ENCODE peak calls at places on chromosomes 2 and 18, in six cellular contexts. One of them, this sample, is unnamed. For H3K36me3, the result is how much of the 10 kb centered on the place peaks cover.

GRCh38 chr2:160460333-160460731 is 33.3 kb downstream of the RBMS1 start:
- DNase-seq in SK-N-SH: no peak
- DNase-seq in K562: no peak
- DNase-seq in HCT116: no peak
- DNase-seq in H1: no peak
- DNase-seq in GM12878: no peak
- DNase-seq in this sample: no peak

GRCh38 chr18:55419132-55419938 is 168.7 kb downstream of the TCF4 start:
- DNase-seq in SK-N-SH: no peak
- DNase-seq in K562: no peak
- DNase-seq in HCT116: no peak
- DNase-seq in H1: no peak
- DNase-seq in GM12878: no peak
- DNase-seq in this sample: no peak

GRCh38 chr2:103289101-103289725 is 527.4 kb downstream of the TMEM182 start:
- DNase-seq in SK-N-SH: no peak
- DNase-seq in K562: no peak
- DNase-seq in HCT116: no peak
- DNase-seq in H1: no peak
- DNase-seq in GM12878: no peak
- DNase-seq in this sample: no peak

GRCh38 chr18:58255701-58256311 is 211.8 kb downstream of the NEDD4L start:
- DNase-seq in SK-N-SH: no peak
- DNase-seq in K562: no peak
- DNase-seq in HCT116: no peak
- DNase-seq in H1: no peak
- DNase-seq in GM12878: no peak
- DNase-seq in this sample: no peak

GRCh38 chr2:191677091-191677645 is 768 bp upstream of the NABP1 start:
- DNase-seq in SK-N-SH: peak
- DNase-seq in K562: peak
- DNase-seq in HCT116: no peak
- DNase-seq in H1: no peak
- DNase-seq in GM12878: no peak
- DNase-seq in this sample: peak

GRCh38 chr2:235508371-235509160 is 14.7 kb downstream of the AGAP1 start:
- DNase-seq in SK-N-SH: no peak
- DNase-seq in K562: no peak
- DNase-seq in HCT116: no peak
- DNase-seq in H1: no peak
- DNase-seq in GM12878: no peak
- DNase-seq in this sample: no peak

GRCh38 chr2:603427-603826 is 73.8 kb downstream of the TMEM18 start:
- DNase-seq in SK-N-SH: no peak
- DNase-seq in K562: no peak
- DNase-seq in HCT116: peak
- DNase-seq in H1: no peak
- DNase-seq in GM12878: no peak
- DNase-seq in this sample: no peak

GRCh38 chr2:225468131-225468530 is 68.6 kb downstream of the NYAP2 start:
- DNase-seq in SK-N-SH: no peak
- DNase-seq in K562: no peak
- DNase-seq in HCT116: no peak
- DNase-seq in H1: no peak
- DNase-seq in GM12878: no peak
- DNase-seq in this sample: no peak

GRCh38 chr2:3265471-3265870 is 112.1 kb downstream of the EIPR1 start:
- DNase-seq in SK-N-SH: no peak
- DNase-seq in K562: no peak
- DNase-seq in HCT116: no peak
- DNase-seq in H1: no peak
- DNase-seq in GM12878: no peak
- DNase-seq in this sample: no peak

GRCh38 chr2:27798948-27799645 is 27.6 kb downstream of the MRPL33 start:
- DNase-seq in SK-N-SH: no peak
- DNase-seq in K562: no peak
- DNase-seq in HCT116: peak
- DNase-seq in H1: peak
- DNase-seq in GM12878: no peak
- DNase-seq in this sample: peak

GRCh38 chr18:73924316-73924715 is 223.3 kb downstream of the FBXO15 start:
- DNase-seq in SK-N-SH: no peak
- DNase-seq in K562: no peak
- DNase-seq in HCT116: no peak
- DNase-seq in H1: no peak
- DNase-seq in GM12878: no peak
- DNase-seq in this sample: no peak

GRCh38 chr18:53909668-53910067 is 314.8 kb downstream of the MBD2 start:
- DNase-seq in SK-N-SH: peak
- DNase-seq in K562: peak
- DNase-seq in HCT116: peak
- DNase-seq in H1: peak
- DNase-seq in GM12878: no peak
- DNase-seq in this sample: no peak

GRCh38 chr18:35491689-35492077 is 6.1 kb downstream of the INO80C start:
- DNase-seq in SK-N-SH: no peak
- DNase-seq in K562: no peak
- DNase-seq in HCT116: no peak
- DNase-seq in H1: no peak
- DNase-seq in GM12878: no peak
- DNase-seq in this sample: peak

GRCh38 chr2:239025081-239025801 is 177.4 kb downstream of the TWIST2 start:
- DNase-seq in SK-N-SH: peak
- DNase-seq in K562: no peak
- DNase-seq in HCT116: no peak
- DNase-seq in H1: no peak
- DNase-seq in GM12878: no peak
- DNase-seq in this sample: peak

GRCh38 chr2:119264781-119265692 is 41.4 kb downstream of the STEAP3 start:
- DNase-seq in SK-N-SH: peak
- DNase-seq in K562: peak
- DNase-seq in HCT116: peak
- DNase-seq in H1: peak
- DNase-seq in GM12878: peak
- DNase-seq in this sample: peak

GRCh38 chr2:200756618-200757321 is 54.9 kb upstream of the BZW1 start:
- DNase-seq in SK-N-SH: no peak
- DNase-seq in K562: no peak
- DNase-seq in HCT116: no peak
- DNase-seq in H1: no peak
- DNase-seq in GM12878: no peak
- DNase-seq in this sample: peak

GRCh38 chr2:159124441-159124911 is 156.0 kb downstream of the TANC1 start:
- DNase-seq in SK-N-SH: no peak
- DNase-seq in K562: no peak
- DNase-seq in HCT116: peak
- DNase-seq in H1: no peak
- DNase-seq in GM12878: no peak
- DNase-seq in this sample: peak

GRCh38 chr2:10765461-10765860 is 44.0 kb downstream of the ATP6V1C2 start:
- DNase-seq in SK-N-SH: no peak
- DNase-seq in K562: peak
- DNase-seq in HCT116: peak
- DNase-seq in H1: no peak
- DNase-seq in GM12878: no peak
- DNase-seq in this sample: no peak

GRCh38 chr18:58544616-58545337 is 84.1 kb downstream of the ALPK2 start:
- DNase-seq in SK-N-SH: no peak
- DNase-seq in K562: no peak
- DNase-seq in HCT116: no peak
- DNase-seq in H1: no peak
- DNase-seq in GM12878: no peak
- DNase-seq in this sample: no peak

GRCh38 chr2:112483047-112483473 is 1.1 kb downstream of the TTL start:
- DNase-seq in SK-N-SH: peak
- DNase-seq in K562: peak
- DNase-seq in HCT116: no peak
- DNase-seq in H1: no peak
- DNase-seq in GM12878: no peak
- DNase-seq in this sample: peak

GRCh38 chr2:239433777-239434396 is 33.1 kb upstream of the HDAC4 start:
- DNase-seq in SK-N-SH: no peak
- DNase-seq in K562: no peak
- DNase-seq in HCT116: peak
- DNase-seq in H1: no peak
- DNase-seq in GM12878: no peak
- DNase-seq in this sample: peak

GRCh38 chr2:26316041-26316440 is 29.9 kb upstream of the SELENOI start:
- DNase-seq in SK-N-SH: peak
- DNase-seq in K562: no peak
- DNase-seq in HCT116: peak
- DNase-seq in H1: no peak
- DNase-seq in GM12878: no peak
- DNase-seq in this sample: no peak

GRCh38 chr2:68943581-68944568 is 8.8 kb downstream of the GKN2 start:
- DNase-seq in SK-N-SH: peak
- DNase-seq in K562: peak
- DNase-seq in HCT116: peak
- DNase-seq in H1: peak
- DNase-seq in GM12878: no peak
- DNase-seq in this sample: peak

GRCh38 chr2:234861841-234862735 is 89.7 kb upstream of the SH3BP4 start:
- DNase-seq in SK-N-SH: no peak
- DNase-seq in K562: no peak
- DNase-seq in HCT116: no peak
- DNase-seq in H1: no peak
- DNase-seq in GM12878: no peak
- DNase-seq in this sample: peak

GRCh38 chr2:227117027-227117426 is 47.0 kb downstream of the COL4A4 start:
- DNase-seq in SK-N-SH: no peak
- DNase-seq in K562: no peak
- DNase-seq in HCT116: no peak
- DNase-seq in H1: no peak
- DNase-seq in GM12878: no peak
- DNase-seq in this sample: no peak

GRCh38 chr2:38540580-38541290 is 62.0 kb downstream of the HNRNPLL start:
- DNase-seq in SK-N-SH: no peak
- DNase-seq in K562: no peak
- DNase-seq in HCT116: no peak
- DNase-seq in H1: no peak
- DNase-seq in GM12878: no peak
- DNase-seq in this sample: no peak
- TF ChIP-seq MAX in SK-N-SH: no peak
- TF ChIP-seq MAX in K562: no peak
- TF ChIP-seq MAX in HCT116: no peak
- TF ChIP-seq MAX in H1: no peak
- TF ChIP-seq MAX in GM12878: no peak
- TF ChIP-seq MAX in this sample: no peak

GRCh38 chr2:217969588-217969987 is 33.2 kb downstream of the TNS1 start:
- DNase-seq in SK-N-SH: no peak
- DNase-seq in K562: no peak
- DNase-seq in HCT116: no peak
- DNase-seq in H1: no peak
- DNase-seq in GM12878: no peak
- DNase-seq in this sample: no peak

GRCh38 chr2:217960351-217960750 is 42.4 kb downstream of the TNS1 start:
- DNase-seq in SK-N-SH: no peak
- DNase-seq in K562: no peak
- DNase-seq in HCT116: no peak
- DNase-seq in H1: no peak
- DNase-seq in GM12878: no peak
- DNase-seq in this sample: no peak

GRCh38 chr2:217966399-217967068 is 36.3 kb downstream of the TNS1 start:
- DNase-seq in SK-N-SH: no peak
- DNase-seq in K562: no peak
- DNase-seq in HCT116: no peak
- DNase-seq in H1: no peak
- DNase-seq in GM12878: no peak
- DNase-seq in this sample: no peak

GRCh38 chr2:217964255-217964654 is 38.5 kb downstream of the TNS1 start:
- DNase-seq in SK-N-SH: no peak
- DNase-seq in K562: no peak
- DNase-seq in HCT116: no peak
- DNase-seq in H1: no peak
- DNase-seq in GM12878: no peak
- DNase-seq in this sample: no peak

GRCh38 chr2:217964658-217965161 is 38.1 kb downstream of the TNS1 start:
- DNase-seq in SK-N-SH: peak
- DNase-seq in K562: no peak
- DNase-seq in HCT116: no peak
- DNase-seq in H1: no peak
- DNase-seq in GM12878: no peak
- DNase-seq in this sample: no peak
- H3K36me3 ChIP-seq in SK-N-SH: under half
- H3K36me3 ChIP-seq in K562: under half
- H3K36me3 ChIP-seq in HCT116: under half
- H3K36me3 ChIP-seq in H1: under half
- H3K36me3 ChIP-seq in GM12878: under half
- H3K36me3 ChIP-seq in this sample: under half

DNA sequence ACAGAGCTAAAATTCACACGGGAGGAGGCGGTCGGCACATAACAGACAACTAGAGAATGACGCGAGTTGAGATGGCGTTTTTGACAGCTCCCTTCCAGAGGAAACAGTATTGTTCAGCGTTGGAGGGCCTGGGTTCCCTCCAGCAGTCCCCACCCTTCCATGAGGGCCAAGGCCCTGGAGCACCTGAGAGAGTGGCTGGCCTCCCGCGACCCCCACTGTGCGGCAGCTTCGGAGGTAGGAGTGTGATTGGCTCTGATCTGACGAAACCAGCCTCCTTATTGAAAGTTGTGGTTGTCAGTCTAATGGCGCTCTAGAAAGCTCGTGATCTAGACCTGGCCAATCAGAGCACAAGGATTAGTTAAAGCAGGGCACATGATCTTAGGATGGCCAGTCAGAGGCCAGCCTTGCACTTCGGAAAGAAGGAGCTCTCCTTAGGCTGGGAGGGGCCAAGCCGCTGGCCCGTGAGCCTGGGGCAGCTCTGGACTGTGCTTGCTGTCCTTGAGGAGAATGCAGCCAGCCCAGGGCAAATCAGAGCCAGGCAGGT is 104.5 kb upstream of the CELF4 start:
- DNase-seq in SK-N-SH: no peak
- DNase-seq in K562: peak
- DNase-seq in HCT116: no peak
- DNase-seq in H1: no peak
- DNase-seq in GM12878: no peak
- DNase-seq in this sample: no peak
- TF ChIP-seq MAX in SK-N-SH: no peak
- TF ChIP-seq MAX in K562: no peak
- TF ChIP-seq MAX in HCT116: no peak
- TF ChIP-seq MAX in H1: no peak
- TF ChIP-seq MAX in GM12878: no peak
- TF ChIP-seq MAX in this sample: no peak

DNA sequence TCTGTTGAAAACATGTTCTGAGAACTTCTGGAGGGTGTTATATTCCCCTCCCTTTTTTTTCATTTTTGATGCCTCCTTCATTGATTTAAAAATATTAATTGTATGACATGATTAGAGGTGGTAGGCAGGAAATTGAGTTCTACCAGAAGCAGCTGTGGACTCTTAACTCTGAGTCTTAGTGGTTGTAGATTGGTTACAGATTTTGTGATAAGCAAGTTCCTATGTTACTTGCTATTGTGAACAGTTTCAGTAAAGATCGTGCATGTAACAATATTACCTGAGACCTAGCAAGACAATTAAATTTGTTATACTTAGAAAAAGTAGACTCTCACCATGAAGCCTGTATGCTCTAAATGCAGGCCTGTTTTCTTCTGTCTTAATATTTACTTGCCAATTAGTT is 88.1 kb downstream of the PRPF40A start:
- DNase-seq in SK-N-SH: no peak
- DNase-seq in K562: no peak
- DNase-seq in HCT116: no peak
- DNase-seq in H1: no peak
- DNase-seq in GM12878: no peak
- DNase-seq in this sample: no peak
- H3K36me3 ChIP-seq in SK-N-SH: under half
- H3K36me3 ChIP-seq in K562: under half
- H3K36me3 ChIP-seq in HCT116: under half
- H3K36me3 ChIP-seq in H1: under half
- H3K36me3 ChIP-seq in GM12878: under half
- H3K36me3 ChIP-seq in this sample: under half

This sample was measured in endothelial cell of umbilical vein.